ENCODE peak calls at places on chromosomes 7 and 10, in ten cellular contexts. U is GM19239; J is islet precursor cell; N is NAMALWA; V is activated CD8-positive, alpha-beta memory T cell treated with anti-CD3 and anti-CD28 coated beads, Interleukin-2, amount 50 U/mL, for 4 hours; R is mammary epithelial cell; M is T-helper 2 cell; L is lower lobe of right lung; F is HT1080; K is memory B cell. B is an unnamed sample.

GRCh38 chr7:29287366-29287765 is 92.8 kb downstream of the CHN2 start:
- DNase-seq in R (peak), K (no peak), M (no peak), N (no peak), L (no peak), F (peak), V (no peak), J (no peak), U (no peak), B (no peak)

GRCh38 chr7:33043434-33043833 is 19.1 kb downstream of the NT5C3A start:
- DNase-seq in F (no peak), U (no peak), J (no peak), V (no peak), L (no peak), N (no peak), R (no peak), K (no peak), M (no peak), B (no peak)

GRCh38 chr7:64869121-64869725 is 33.9 kb upstream of the ZNF273 start:
- DNase-seq in U (no peak), J (peak), V (no peak), L (no peak), R (no peak), K (no peak), N (no peak), F (no peak), M (no peak), B (no peak)

GRCh38 chr7:47782022-47782421 is 166.2 kb downstream of the PKD1L1 start:
- DNase-seq in L (no peak), J (no peak), N (no peak), U (no peak), F (no peak), K (no peak), R (no peak), M (no peak), V (no peak), B (no peak)

GRCh38 chr7:47534322-47535032 is 47.4 kb downstream of the TNS3 start:
- DNase-seq in N (peak), V (no peak), M (no peak), F (peak), K (no peak), L (no peak), J (peak), U (no peak), R (peak), B (no peak)

GRCh38 chr7:47074702-47075153 is 507.2 kb downstream of the TNS3 start:
- DNase-seq in R (no peak), U (no peak), J (no peak), F (no peak), V (no peak), M (no peak), K (no peak), N (no peak), L (no peak), B (no peak)

GRCh38 chr7:77269360-77270075 is 69.9 kb upstream of the FGL2 start:
- DNase-seq in L (peak), U (peak), F (no peak), J (no peak), N (peak), M (no peak), K (no peak), V (no peak), R (no peak), B (no peak)

GRCh38 chr10:6108631-6109443 is 20.0 kb downstream of the RBM17 start:
- DNase-seq in L (no peak), M (no peak), V (no peak), N (peak), R (peak), K (no peak), J (no peak), F (peak), U (no peak), B (no peak)

GRCh38 chr10:22320591-22321155 is at the start of gene BMI1:
- DNase-seq in L (peak), V (peak), J (peak), M (peak), U (peak), K (peak), N (peak), R (peak), F (no peak), B (peak)

GRCh38 chr7:66474441-66474840 is 154.2 kb upstream of the KCTD7 start:
- DNase-seq in L (no peak), J (no peak), K (no peak), V (no peak), U (no peak), F (no peak), R (no peak), M (no peak), N (no peak), B (no peak)

GRCh38 chr7:388461-388960 is 98.5 kb downstream of the FOXL3 start:
- DNase-seq in L (peak), F (no peak), M (no peak), U (no peak), R (no peak), J (no peak), K (no peak), N (no peak), V (peak), B (no peak)

GRCh38 chr7:36158321-36158605 is 5.2 kb downstream of the EEPD1 start:
- DNase-seq in N (no peak), J (no peak), U (no peak), F (no peak), V (no peak), R (no peak), M (no peak), L (no peak), K (no peak), B (no peak)

GRCh38 chr10:131242007-131242406 is 69.5 kb downstream of the TCERG1L start:
- DNase-seq in N (peak), V (no peak), U (no peak), R (no peak), K (no peak), J (peak), L (peak), M (no peak), F (peak), B (no peak)

GRCh38 chr7:143983960-143984359 is 16.2 kb upstream of the OR6B1 start:
- DNase-seq in F (no peak), R (no peak), N (no peak), U (no peak), K (no peak), J (no peak), L (no peak), V (no peak), M (no peak), B (no peak)

GRCh38 chr7:37419496-37419895 is 29.2 kb downstream of the ELMO1 start:
- DNase-seq in K (no peak), L (no peak), U (no peak), M (no peak), J (no peak), N (no peak), F (no peak), V (no peak), R (no peak), B (no peak)

GRCh38 chr10:47062801-47063200 is 151.6 kb downstream of the PTPN20 start:
- DNase-seq in M (no peak), U (no peak), R (no peak), K (no peak), L (no peak), V (no peak), J (peak), F (no peak), N (no peak), B (no peak)

GRCh38 chr7:85471740-85472139 is 284.9 kb upstream of the SEMA3D start:
- DNase-seq in F (peak), J (no peak), M (no peak), R (peak), N (no peak), U (no peak), K (no peak), V (no peak), L (no peak), B (no peak)

GRCh38 chr7:82428186-82428961 is 15.2 kb downstream of the CACNA2D1 start:
- DNase-seq in M (no peak), F (peak), V (no peak), N (no peak), U (no peak), L (no peak), K (no peak), R (peak), J (no peak), B (no peak)

GRCh38 chr10:31034041-31034918 is 2.6 kb upstream of the ZNF438 start:
- DNase-seq in L (no peak), M (no peak), J (no peak), V (no peak), K (no peak), U (no peak), N (no peak), R (peak), F (peak), B (no peak)

GRCh38 chr10:60914676-60915075 is 29.3 kb downstream of the RHOBTB1 start:
- DNase-seq in J (no peak), V (no peak), L (no peak), R (no peak), N (no peak), U (no peak), M (no peak), F (no peak), K (no peak), B (no peak)

GRCh38 chr7:34491899-34492298 is 166.1 kb upstream of the NPSR1 start:
- DNase-seq in N (no peak), U (no peak), K (no peak), M (no peak), R (peak), F (no peak), L (no peak), V (no peak), J (no peak), B (no peak)

GRCh38 chr10:92760609-92761008 is 70.9 kb downstream of the HHEX start:
- DNase-seq in V (no peak), M (no peak), K (no peak), N (no peak), R (no peak), L (no peak), F (peak), U (no peak), J (no peak), B (no peak)

GRCh38 chr10:61721431-61721830 is 58.7 kb downstream of the CABCOCO1 start:
- DNase-seq in N (no peak), J (no peak), V (no peak), M (no peak), F (no peak), R (no peak), L (no peak), U (no peak), K (no peak), B (no peak)

GRCh38 chr7:114554781-114555537 is 140.3 kb downstream of the FOXP2 start:
- DNase-seq in N (no peak), M (no peak), K (no peak), U (no peak), V (no peak), J (no peak), R (no peak), F (peak), L (no peak), B (no peak)

GRCh38 chr7:128911441-128912031 is 1.0 kb upstream of the KCP start:
- DNase-seq in L (no peak), N (no peak), J (peak), K (no peak), V (no peak), F (no peak), R (no peak), M (no peak), U (no peak), B (no peak)